ENCODE peak calls at places on chromosome 7, in ten cellular contexts. O is PC-3, Z is AG04450, F is HFFc6, C is coronary artery, R is endodermal cell, J is psoas muscle, I is spleen, P is A549, U is AG04449. N is an unnamed sample.

GRCh38 chr7:75875113-75876080 is 3.4 kb upstream of the RHBDD2 start:
- DNase-seq in F (no peak), I (no peak), U (no peak), R (no peak), P (no peak), C (no peak), Z (no peak), O (no peak), J (no peak), N (no peak)

GRCh38 chr7:117119192-117119924 is 166.1 kb downstream of the ST7 start:
- DNase-seq in Z (peak; percentile 61), C (peak; percentile 80), O (peak; percentile 87), P (peak; percentile 79), R (peak; percentile 93), J (peak; percentile 86), F (peak; percentile 69), U (no peak), I (peak; percentile 82), N (peak; percentile 37)

GRCh38 chr7:99446096-99446495 is 7.4 kb downstream of the CPSF4 start:
- DNase-seq in P (no peak), C (no peak), I (no peak), U (no peak), O (no peak), Z (no peak), J (no peak), F (no peak), R (no peak), N (no peak)

GRCh38 chr7:30285531-30286284 is 1.3 kb downstream of the ZNRF2 start:
- DNase-seq in P (peak; percentile 59), Z (no peak), U (no peak), F (peak; percentile 57), O (peak; percentile 56), R (peak; percentile 72), I (peak; percentile 89), J (peak; percentile 69), C (peak; percentile 77), N (no peak)

GRCh38 chr7:44085549-44085948 is 3.2 kb upstream of the POLM start:
- DNase-seq in Z (no peak), C (no peak), J (no peak), F (no peak), R (peak; percentile 47), P (no peak), I (peak; percentile 59), U (no peak), O (no peak), N (no peak)

GRCh38 chr7:17710312-17710711 is 230.0 kb downstream of the SNX13 start:
- DNase-seq in J (no peak), I (no peak), Z (no peak), C (no peak), F (no peak), P (no peak), R (peak; percentile 47), U (no peak), O (no peak), N (no peak)

GRCh38 chr7:150451097-150451793 is 815 bp downstream of the GIMAP8 start:
- DNase-seq in I (peak; percentile 94), O (no peak), R (peak; percentile 36), Z (no peak), J (peak; percentile 70), P (no peak), C (no peak), F (no peak), U (no peak), N (no peak)

GRCh38 chr7:76122516-76123239 is 74.8 kb downstream of the MDH2 start:
- DNase-seq in O (no peak), I (no peak), J (no peak), C (no peak), F (no peak), P (no peak), R (no peak), Z (no peak), U (no peak), N (no peak)

GRCh38 chr7:23468721-23469149 is 1.6 kb downstream of the IGF2BP3 start:
- DNase-seq in U (no peak), I (peak; percentile 78), C (no peak), J (no peak), F (no peak), R (peak; percentile 73), O (no peak), P (no peak), Z (no peak), N (no peak)

GRCh38 chr7:23467281-23467680 is 3.0 kb downstream of the IGF2BP3 start:
- DNase-seq in C (no peak), R (peak; percentile 67), U (no peak), F (no peak), Z (no peak), P (no peak), I (no peak), O (no peak), J (no peak), N (no peak)

GRCh38 chr7:23467731-23468720 is 2.3 kb downstream of the IGF2BP3 start:
- DNase-seq in J (no peak), R (peak; percentile 91), Z (no peak), P (peak; percentile 62), U (no peak), C (no peak), I (peak; percentile 59), O (peak; percentile 28), F (peak; percentile 31), N (no peak)

GRCh38 chr7:23458044-23458443 is 12.2 kb downstream of the IGF2BP3 start:
- DNase-seq in U (no peak), J (no peak), P (no peak), O (no peak), I (no peak), C (no peak), R (no peak), Z (no peak), F (no peak), N (no peak)

GRCh38 chr7:23462846-23463245 is 7.4 kb downstream of the IGF2BP3 start:
- DNase-seq in R (no peak), O (peak; percentile 61), I (no peak), C (no peak), P (peak; percentile 45), J (no peak), U (no peak), F (peak; percentile 72), Z (no peak), N (no peak)
- TF ChIP-seq CTCF in R (peak; percentile 54), O (peak; percentile 63), I (no peak), C (no peak), P (peak; percentile 39), J (peak; percentile 44), U (peak; percentile 37), F (peak; percentile 66), Z (peak; percentile 32), N (no peak)

DNA sequence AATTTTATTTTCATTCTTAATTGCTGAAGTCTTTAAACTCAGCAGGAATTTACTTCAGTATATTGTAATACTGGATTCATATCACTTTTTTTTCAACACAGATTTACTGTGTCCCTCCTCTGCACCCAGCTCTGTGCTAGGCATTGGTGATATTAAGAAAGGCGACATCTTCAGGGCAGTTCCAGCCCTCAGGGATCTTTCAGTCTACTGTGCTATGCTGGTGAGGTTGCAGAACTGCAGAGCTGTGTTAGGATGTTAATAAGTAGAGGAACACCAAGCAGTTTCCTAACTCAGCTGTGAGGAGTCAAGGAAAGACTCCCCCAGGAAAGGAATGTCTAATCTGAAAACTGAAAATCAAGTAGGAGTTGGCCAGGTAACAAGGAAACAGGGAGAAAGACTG is 158.2 kb upstream of the NPY start:
- DNase-seq in P (no peak), I (no peak), C (no peak), F (no peak), J (no peak), R (peak; percentile 30), U (no peak), O (no peak), Z (no peak), N (no peak)
- TF ChIP-seq CTCF in P (no peak), I (no peak), C (no peak), F (no peak), J (no peak), R (no peak), U (no peak), O (no peak), Z (no peak), N (no peak)

GRCh38 chr7:92833024-92833765 is 3.2 kb downstream of the CDK6 start:
- DNase-seq in C (peak; percentile 85), Z (no peak), R (peak; percentile 96), F (peak; percentile 68), U (no peak), I (peak; percentile 98), J (peak; percentile 86), P (peak; percentile 90), O (peak; percentile 82), N (peak; percentile 68)

GRCh38 chr7:92834661-92835139 is 1.7 kb downstream of the CDK6 start:
- DNase-seq in C (peak; percentile 74), O (peak; percentile 12), P (no peak), R (peak; percentile 87), I (no peak), Z (no peak), F (no peak), U (no peak), J (peak; percentile 51), N (peak; percentile 38)

GRCh38 chr7:92832623-92833023 is 3.8 kb downstream of the CDK6 start:
- DNase-seq in R (no peak), J (no peak), U (no peak), F (no peak), P (no peak), C (no peak), O (peak; percentile 11), Z (no peak), I (no peak), N (no peak)

GRCh38 chr7:92835140-92835850 is 1.1 kb downstream of the CDK6 start:
- DNase-seq in J (peak; percentile 60), I (peak; percentile 92), F (peak; percentile 70), C (peak; percentile 75), Z (no peak), O (peak; percentile 62), U (no peak), P (peak; percentile 79), R (peak; percentile 91), N (peak; percentile 40)

GRCh38 chr7:92833766-92834605 is 2.4 kb downstream of the CDK6 start:
- DNase-seq in O (peak; percentile 67), F (peak; percentile 64), P (peak; percentile 80), C (peak; percentile 80), R (peak; percentile 85), J (peak; percentile 77), U (no peak), I (peak; percentile 94), Z (no peak), N (peak; percentile 59)
- TF ChIP-seq CTCF in O (peak; percentile 42), F (no peak), P (no peak), C (no peak), R (peak; percentile 39), J (no peak), U (peak; percentile 57), I (peak; percentile 43), Z (peak; percentile 31), N (no peak)

GRCh38 chr7:154915600-154915999 is 87.3 kb downstream of the PAXIP1 start:
- DNase-seq in F (no peak), O (no peak), C (no peak), I (peak; percentile 65), P (no peak), J (no peak), R (no peak), U (no peak), Z (no peak), N (no peak)

GRCh38 chr7:154913645-154914579 is 89.0 kb downstream of the PAXIP1 start:
- DNase-seq in J (peak; percentile 92), U (no peak), Z (peak; percentile 26), C (peak; percentile 81), F (peak; percentile 60), R (peak; percentile 99), O (peak; percentile 78), P (peak; percentile 69), I (peak; percentile 96), N (peak; percentile 60)

GRCh38 chr7:154916381-154917213 is 86.3 kb downstream of the PAXIP1 start:
- DNase-seq in J (no peak), U (no peak), P (no peak), F (no peak), C (no peak), O (no peak), R (no peak), Z (no peak), I (peak; percentile 59), N (no peak)

GRCh38 chr7:154912921-154913644 is 89.8 kb downstream of the PAXIP1 start:
- DNase-seq in C (peak; percentile 29), J (no peak), Z (no peak), I (peak; percentile 70), R (no peak), F (no peak), U (no peak), P (no peak), O (no peak), N (no peak)

GRCh38 chr7:154914580-154915380 is 88.1 kb downstream of the PAXIP1 start:
- DNase-seq in J (no peak), F (no peak), R (peak; percentile 74), U (no peak), Z (no peak), I (peak; percentile 81), P (no peak), O (no peak), C (no peak), N (no peak)
- TF ChIP-seq CTCF in J (no peak), F (no peak), R (peak; percentile 56), U (no peak), Z (no peak), I (no peak), P (no peak), O (no peak), C (no peak), N (no peak)

N was measured in RWPE1.